ENCODE peak calls at places on chromosomes 2 and 18, in ten cellular contexts. One of them, this sample, is unnamed. For H3K36me3 and H3K4me1, the result is how much of the 10 kb centered on the place peaks cover.

GRCh38 chr2:204299766-204300165 is 245.5 kb upstream of the PARD3B start:
- DNase-seq in heart right ventricle: no peak
- DNase-seq in mucosa of descending colon: no peak
- DNase-seq in uterus: no peak
- DNase-seq in body of pancreas: no peak
- DNase-seq in adrenal gland: no peak
- DNase-seq in right atrium auricular region: no peak
- DNase-seq in prostate gland: no peak
- DNase-seq in sigmoid colon: no peak
- DNase-seq in neural progenitor cell: no peak
- DNase-seq in this sample: no peak

GRCh38 chr2:103361712-103362111 is 599.9 kb downstream of the TMEM182 start:
- DNase-seq in heart right ventricle: no peak
- DNase-seq in mucosa of descending colon: no peak
- DNase-seq in uterus: no peak
- DNase-seq in body of pancreas: no peak
- DNase-seq in adrenal gland: no peak
- DNase-seq in right atrium auricular region: no peak
- DNase-seq in prostate gland: no peak
- DNase-seq in sigmoid colon: no peak
- DNase-seq in neural progenitor cell: no peak
- DNase-seq in this sample: no peak

GRCh38 chr2:56130463-56131070 is 53.2 kb upstream of the CCDC85A start:
- DNase-seq in heart right ventricle: no peak
- DNase-seq in mucosa of descending colon: no peak
- DNase-seq in uterus: no peak
- DNase-seq in body of pancreas: peak
- DNase-seq in adrenal gland: no peak
- DNase-seq in right atrium auricular region: no peak
- DNase-seq in prostate gland: no peak
- DNase-seq in sigmoid colon: no peak
- DNase-seq in neural progenitor cell: peak
- DNase-seq in this sample: peak

GRCh38 chr18:77980275-77980674 is 730.6 kb downstream of the GALR1 start:
- DNase-seq in heart right ventricle: no peak
- DNase-seq in mucosa of descending colon: no peak
- DNase-seq in uterus: no peak
- DNase-seq in body of pancreas: no peak
- DNase-seq in adrenal gland: no peak
- DNase-seq in right atrium auricular region: no peak
- DNase-seq in prostate gland: no peak
- DNase-seq in sigmoid colon: no peak
- DNase-seq in neural progenitor cell: no peak
- DNase-seq in this sample: no peak

GRCh38 chr2:19883971-19884720 is 17.6 kb downstream of the TTC32 start:
- DNase-seq in heart right ventricle: no peak
- DNase-seq in mucosa of descending colon: no peak
- DNase-seq in uterus: no peak
- DNase-seq in body of pancreas: no peak
- DNase-seq in adrenal gland: peak
- DNase-seq in right atrium auricular region: peak
- DNase-seq in prostate gland: peak
- DNase-seq in sigmoid colon: peak
- DNase-seq in neural progenitor cell: no peak
- DNase-seq in this sample: no peak

GRCh38 chr2:66839551-66840320 is 404.8 kb downstream of the MEIS1 start:
- DNase-seq in heart right ventricle: no peak
- DNase-seq in mucosa of descending colon: no peak
- DNase-seq in uterus: no peak
- DNase-seq in body of pancreas: peak
- DNase-seq in adrenal gland: no peak
- DNase-seq in right atrium auricular region: no peak
- DNase-seq in prostate gland: peak
- DNase-seq in sigmoid colon: no peak
- DNase-seq in neural progenitor cell: no peak
- DNase-seq in this sample: peak

GRCh38 chr2:18268400-18268799 is 292.1 kb downstream of the RDH14 start:
- DNase-seq in heart right ventricle: no peak
- DNase-seq in mucosa of descending colon: no peak
- DNase-seq in uterus: no peak
- DNase-seq in body of pancreas: no peak
- DNase-seq in adrenal gland: no peak
- DNase-seq in right atrium auricular region: no peak
- DNase-seq in prostate gland: no peak
- DNase-seq in sigmoid colon: no peak
- DNase-seq in neural progenitor cell: no peak
- DNase-seq in this sample: no peak

GRCh38 chr2:147082850-147083522 is 761.8 kb upstream of the ACVR2A start:
- DNase-seq in heart right ventricle: no peak
- DNase-seq in mucosa of descending colon: no peak
- DNase-seq in uterus: peak
- DNase-seq in body of pancreas: peak
- DNase-seq in adrenal gland: peak
- DNase-seq in right atrium auricular region: no peak
- DNase-seq in prostate gland: peak
- DNase-seq in sigmoid colon: no peak
- DNase-seq in neural progenitor cell: peak
- DNase-seq in this sample: peak

GRCh38 chr2:36572752-36573125 is 25.2 kb downstream of the FEZ2 start:
- DNase-seq in heart right ventricle: no peak
- DNase-seq in mucosa of descending colon: no peak
- DNase-seq in uterus: no peak
- DNase-seq in body of pancreas: no peak
- DNase-seq in adrenal gland: no peak
- DNase-seq in right atrium auricular region: no peak
- DNase-seq in prostate gland: no peak
- DNase-seq in sigmoid colon: no peak
- DNase-seq in neural progenitor cell: no peak
- DNase-seq in this sample: no peak

GRCh38 chr2:36573165-36573564 is 24.8 kb downstream of the FEZ2 start:
- DNase-seq in heart right ventricle: no peak
- DNase-seq in mucosa of descending colon: no peak
- DNase-seq in uterus: no peak
- DNase-seq in body of pancreas: no peak
- DNase-seq in adrenal gland: no peak
- DNase-seq in right atrium auricular region: no peak
- DNase-seq in prostate gland: no peak
- DNase-seq in sigmoid colon: no peak
- DNase-seq in neural progenitor cell: no peak
- DNase-seq in this sample: no peak

GRCh38 chr2:36574560-36574959 is 23.4 kb downstream of the FEZ2 start:
- DNase-seq in heart right ventricle: no peak
- DNase-seq in mucosa of descending colon: no peak
- DNase-seq in uterus: no peak
- DNase-seq in body of pancreas: no peak
- DNase-seq in adrenal gland: no peak
- DNase-seq in right atrium auricular region: no peak
- DNase-seq in prostate gland: no peak
- DNase-seq in sigmoid colon: no peak
- DNase-seq in neural progenitor cell: no peak
- DNase-seq in this sample: no peak

GRCh38 chr2:36570416-36570815 is 27.6 kb downstream of the FEZ2 start:
- DNase-seq in heart right ventricle: no peak
- DNase-seq in mucosa of descending colon: no peak
- DNase-seq in uterus: no peak
- DNase-seq in body of pancreas: no peak
- DNase-seq in adrenal gland: no peak
- DNase-seq in right atrium auricular region: no peak
- DNase-seq in prostate gland: no peak
- DNase-seq in sigmoid colon: no peak
- DNase-seq in neural progenitor cell: no peak
- DNase-seq in this sample: no peak

DNA sequence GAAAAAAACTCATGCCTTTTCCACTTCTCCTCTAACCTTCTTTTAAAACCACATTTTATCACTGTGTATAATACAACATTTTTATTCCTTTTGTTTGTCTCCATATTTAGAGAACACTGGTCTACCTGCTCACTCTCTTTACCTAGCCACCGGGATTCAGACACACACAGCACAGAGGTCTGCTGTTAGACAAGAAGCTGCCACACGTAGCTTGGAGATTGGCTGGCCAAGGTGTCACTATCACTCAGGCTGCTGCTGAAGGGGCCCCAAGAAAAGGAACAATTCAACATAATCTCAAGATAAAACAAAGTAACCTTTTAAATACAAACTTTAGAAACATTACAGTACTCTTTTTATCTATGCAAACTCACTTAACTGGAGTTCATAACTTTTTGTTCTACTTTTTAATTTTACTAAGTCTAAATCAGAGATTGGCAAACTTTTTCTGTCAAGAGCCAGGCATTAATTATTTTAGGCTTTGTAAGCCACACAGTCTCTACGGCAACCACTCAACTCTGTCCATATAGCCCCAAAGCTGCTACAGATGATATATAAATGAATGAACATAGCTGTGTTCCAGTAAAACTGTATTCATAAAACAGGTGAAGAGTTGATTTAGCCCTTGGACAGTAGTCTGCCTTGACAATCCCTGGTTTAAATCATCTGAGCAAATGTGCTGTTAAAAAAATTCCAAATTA is 25.8 kb downstream of the FEZ2 start:
- DNase-seq in heart right ventricle: no peak
- DNase-seq in mucosa of descending colon: no peak
- DNase-seq in uterus: no peak
- DNase-seq in body of pancreas: no peak
- DNase-seq in adrenal gland: no peak
- DNase-seq in right atrium auricular region: no peak
- DNase-seq in prostate gland: no peak
- DNase-seq in sigmoid colon: no peak
- DNase-seq in neural progenitor cell: peak
- DNase-seq in this sample: no peak
- H3K36me3 ChIP-seq in heart right ventricle: under half
- H3K36me3 ChIP-seq in mucosa of descending colon: under half
- H3K36me3 ChIP-seq in uterus: under half
- H3K36me3 ChIP-seq in body of pancreas: under half
- H3K36me3 ChIP-seq in adrenal gland: under half
- H3K36me3 ChIP-seq in right atrium auricular region: under half
- H3K36me3 ChIP-seq in prostate gland: under half
- H3K36me3 ChIP-seq in sigmoid colon: under half
- H3K36me3 ChIP-seq in neural progenitor cell: under half
- H3K36me3 ChIP-seq in this sample: under half

DNA sequence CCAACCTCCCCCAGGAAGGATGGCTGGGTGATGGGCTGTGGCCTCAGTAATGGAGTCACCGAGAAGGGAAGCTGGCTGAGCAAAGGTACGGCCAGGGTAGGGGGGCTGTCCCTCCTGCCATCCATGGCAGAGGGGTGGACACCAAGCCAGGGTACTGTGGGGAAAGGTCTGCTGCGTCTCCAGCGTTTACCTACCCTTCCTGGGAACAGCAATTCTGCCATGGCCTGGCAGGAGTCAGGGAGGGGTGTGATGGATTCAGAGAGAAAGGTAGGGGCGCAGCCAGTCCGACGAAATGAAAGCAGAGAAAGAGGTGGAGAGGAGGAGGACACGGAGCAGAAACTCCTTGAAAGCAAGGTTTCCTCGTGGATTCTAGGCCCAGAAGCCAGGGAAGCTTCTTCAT is 182.9 kb downstream of the ZFP36L2 start:
- DNase-seq in heart right ventricle: no peak
- DNase-seq in mucosa of descending colon: no peak
- DNase-seq in uterus: peak
- DNase-seq in body of pancreas: no peak
- DNase-seq in adrenal gland: no peak
- DNase-seq in right atrium auricular region: no peak
- DNase-seq in prostate gland: no peak
- DNase-seq in sigmoid colon: peak
- DNase-seq in neural progenitor cell: no peak
- DNase-seq in this sample: no peak
- H3K4me1 ChIP-seq in heart right ventricle: under half
- H3K4me1 ChIP-seq in mucosa of descending colon: under half
- H3K4me1 ChIP-seq in uterus: under half
- H3K4me1 ChIP-seq in body of pancreas: under half
- H3K4me1 ChIP-seq in adrenal gland: under half
- H3K4me1 ChIP-seq in right atrium auricular region: under half
- H3K4me1 ChIP-seq in prostate gland: under half
- H3K4me1 ChIP-seq in sigmoid colon: under half
- H3K4me1 ChIP-seq in neural progenitor cell: under half
- H3K4me1 ChIP-seq in this sample: half or more

GRCh38 chr2:215375467-215375830 is 60.4 kb downstream of the FN1 start:
- DNase-seq in heart right ventricle: no peak
- DNase-seq in mucosa of descending colon: no peak
- DNase-seq in uterus: no peak
- DNase-seq in body of pancreas: no peak
- DNase-seq in adrenal gland: no peak
- DNase-seq in right atrium auricular region: no peak
- DNase-seq in prostate gland: no peak
- DNase-seq in sigmoid colon: no peak
- DNase-seq in neural progenitor cell: no peak
- DNase-seq in this sample: no peak

GRCh38 chr2:215371915-215372897 is 60.3 kb downstream of the ATIC start:
- DNase-seq in heart right ventricle: no peak
- DNase-seq in mucosa of descending colon: no peak
- DNase-seq in uterus: no peak
- DNase-seq in body of pancreas: no peak
- DNase-seq in adrenal gland: no peak
- DNase-seq in right atrium auricular region: no peak
- DNase-seq in prostate gland: no peak
- DNase-seq in sigmoid colon: no peak
- DNase-seq in neural progenitor cell: no peak
- DNase-seq in this sample: no peak

GRCh38 chr2:215374002-215374401 is 61.9 kb downstream of the FN1 start:
- DNase-seq in heart right ventricle: no peak
- DNase-seq in mucosa of descending colon: no peak
- DNase-seq in uterus: no peak
- DNase-seq in body of pancreas: no peak
- DNase-seq in adrenal gland: no peak
- DNase-seq in right atrium auricular region: no peak
- DNase-seq in prostate gland: no peak
- DNase-seq in sigmoid colon: no peak
- DNase-seq in neural progenitor cell: no peak
- DNase-seq in this sample: no peak

GRCh38 chr2:215374642-215375466 is 61.0 kb downstream of the FN1 start:
- DNase-seq in heart right ventricle: no peak
- DNase-seq in mucosa of descending colon: no peak
- DNase-seq in uterus: no peak
- DNase-seq in body of pancreas: no peak
- DNase-seq in adrenal gland: no peak
- DNase-seq in right atrium auricular region: no peak
- DNase-seq in prostate gland: no peak
- DNase-seq in sigmoid colon: no peak
- DNase-seq in neural progenitor cell: no peak
- DNase-seq in this sample: no peak

GRCh38 chr2:215372968-215373649 is 61.2 kb downstream of the ATIC start:
- DNase-seq in heart right ventricle: no peak
- DNase-seq in mucosa of descending colon: no peak
- DNase-seq in uterus: no peak
- DNase-seq in body of pancreas: no peak
- DNase-seq in adrenal gland: no peak
- DNase-seq in right atrium auricular region: no peak
- DNase-seq in prostate gland: no peak
- DNase-seq in sigmoid colon: no peak
- DNase-seq in neural progenitor cell: no peak
- DNase-seq in this sample: no peak
- H3K36me3 ChIP-seq in heart right ventricle: under half
- H3K36me3 ChIP-seq in mucosa of descending colon: under half
- H3K36me3 ChIP-seq in uterus: under half
- H3K36me3 ChIP-seq in body of pancreas: under half
- H3K36me3 ChIP-seq in adrenal gland: under half
- H3K36me3 ChIP-seq in right atrium auricular region: under half
- H3K36me3 ChIP-seq in prostate gland: under half
- H3K36me3 ChIP-seq in sigmoid colon: half or more
- H3K36me3 ChIP-seq in neural progenitor cell: under half
- H3K36me3 ChIP-seq in this sample: under half

GRCh38 chr2:160387558-160388262 is 105.9 kb downstream of the RBMS1 start:
- DNase-seq in heart right ventricle: peak
- DNase-seq in mucosa of descending colon: no peak
- DNase-seq in uterus: peak
- DNase-seq in body of pancreas: peak
- DNase-seq in adrenal gland: peak
- DNase-seq in right atrium auricular region: peak
- DNase-seq in prostate gland: no peak
- DNase-seq in sigmoid colon: peak
- DNase-seq in neural progenitor cell: no peak
- DNase-seq in this sample: peak

GRCh38 chr2:160392201-160392600 is 101.4 kb downstream of the RBMS1 start:
- DNase-seq in heart right ventricle: no peak
- DNase-seq in mucosa of descending colon: no peak
- DNase-seq in uterus: no peak
- DNase-seq in body of pancreas: no peak
- DNase-seq in adrenal gland: no peak
- DNase-seq in right atrium auricular region: no peak
- DNase-seq in prostate gland: no peak
- DNase-seq in sigmoid colon: no peak
- DNase-seq in neural progenitor cell: no peak
- DNase-seq in this sample: no peak

GRCh38 chr2:160390544-160391258 is 102.9 kb downstream of the RBMS1 start:
- DNase-seq in heart right ventricle: no peak
- DNase-seq in mucosa of descending colon: no peak
- DNase-seq in uterus: no peak
- DNase-seq in body of pancreas: no peak
- DNase-seq in adrenal gland: no peak
- DNase-seq in right atrium auricular region: no peak
- DNase-seq in prostate gland: no peak
- DNase-seq in sigmoid colon: no peak
- DNase-seq in neural progenitor cell: no peak
- DNase-seq in this sample: no peak

GRCh38 chr2:160388464-160389263 is 104.9 kb downstream of the RBMS1 start:
- DNase-seq in heart right ventricle: no peak
- DNase-seq in mucosa of descending colon: no peak
- DNase-seq in uterus: no peak
- DNase-seq in body of pancreas: peak
- DNase-seq in adrenal gland: no peak
- DNase-seq in right atrium auricular region: no peak
- DNase-seq in prostate gland: no peak
- DNase-seq in sigmoid colon: peak
- DNase-seq in neural progenitor cell: peak
- DNase-seq in this sample: no peak

DNA sequence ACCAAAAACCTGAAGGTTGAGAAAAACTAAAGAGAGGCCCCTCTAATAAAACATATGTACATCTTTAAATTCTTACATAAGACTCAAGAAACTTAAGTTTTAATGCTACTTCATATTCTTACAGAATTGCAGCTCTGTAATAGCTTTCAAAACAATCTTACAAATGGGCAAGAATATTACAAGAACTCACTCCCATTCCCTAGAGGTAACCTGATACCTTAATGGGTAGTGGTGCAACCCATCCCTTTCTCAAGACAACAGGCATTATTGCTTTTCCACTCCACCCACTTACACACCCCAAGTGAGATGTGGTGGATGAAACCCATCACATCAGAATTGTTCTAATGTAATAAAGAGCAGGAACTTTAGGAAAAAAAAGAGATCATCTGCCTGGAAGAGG is 103.7 kb downstream of the RBMS1 start:
- DNase-seq in heart right ventricle: no peak
- DNase-seq in mucosa of descending colon: no peak
- DNase-seq in uterus: no peak
- DNase-seq in body of pancreas: no peak
- DNase-seq in adrenal gland: no peak
- DNase-seq in right atrium auricular region: no peak
- DNase-seq in prostate gland: no peak
- DNase-seq in sigmoid colon: no peak
- DNase-seq in neural progenitor cell: no peak
- DNase-seq in this sample: no peak
- H3K4me1 ChIP-seq in heart right ventricle: half or more
- H3K4me1 ChIP-seq in mucosa of descending colon: under half
- H3K4me1 ChIP-seq in uterus: under half
- H3K4me1 ChIP-seq in body of pancreas: under half
- H3K4me1 ChIP-seq in adrenal gland: under half
- H3K4me1 ChIP-seq in right atrium auricular region: half or more
- H3K4me1 ChIP-seq in prostate gland: under half
- H3K4me1 ChIP-seq in sigmoid colon: half or more
- H3K4me1 ChIP-seq in neural progenitor cell: under half
- H3K4me1 ChIP-seq in this sample: under half

This sample was measured in hepatocyte.